ENCODE peak calls at places on chromosomes 11 and 22, in nine cellular contexts. B is uterus; R is upper lobe of right lung; E is CD8-positive, alpha-beta T cell; P is PC-3; N is left lung; F is prostate gland; O is CD4-positive, alpha-beta memory T cell; L is pancreas. A is an unnamed sample. For H3K4me1, the result is how much of the 10 kb centered on the place peaks cover.

GRCh38 chr11:36149538-36150242 is 139.5 kb downstream of the COMMD9 start:
- DNase-seq in P (peak), F (peak), E (no peak), O (no peak), B (peak), R (no peak), N (peak), L (no peak), A (peak)

GRCh38 chr11:82802710-82803109 is 69.0 kb upstream of the FAM181B start:
- DNase-seq in L (no peak), F (no peak), E (no peak), R (no peak), P (no peak), N (no peak), B (no peak), O (no peak), A (no peak)

GRCh38 chr11:121555172-121555571 is 102.4 kb upstream of the SORL1-AS1 start:
- DNase-seq in R (no peak), N (no peak), O (no peak), B (no peak), E (no peak), P (no peak), L (no peak), F (no peak), A (no peak)

GRCh38 chr22:36252754-36253522 is at the start of gene APOL1:
- DNase-seq in R (peak), O (peak), P (no peak), E (no peak), N (no peak), L (no peak), F (peak), B (peak), A (no peak)

GRCh38 chr22:46008291-46008690 is 31.3 kb upstream of the WNT7B start:
- DNase-seq in E (no peak), N (no peak), P (no peak), R (peak), O (no peak), F (no peak), L (no peak), B (no peak), A (no peak)

GRCh38 chr22:30044369-30044768 is 35.9 kb upstream of the HORMAD2 start:
- DNase-seq in P (peak), N (peak), O (no peak), F (no peak), R (no peak), E (no peak), B (no peak), L (no peak), A (peak)

GRCh38 chr11:103545551-103545950 is 436.3 kb downstream of the DYNC2H1 start:
- DNase-seq in L (no peak), F (no peak), P (no peak), B (no peak), O (no peak), E (no peak), R (no peak), N (no peak), A (no peak)

GRCh38 chr11:58574851-58575250 is 805 bp downstream of the LPXN start:
- DNase-seq in O (no peak), R (no peak), E (no peak), B (no peak), L (no peak), F (no peak), N (no peak), P (peak), A (no peak)

GRCh38 chr11:114081641-114082414 is 22.3 kb downstream of the ZBTB16 start:
- DNase-seq in P (no peak), E (no peak), R (no peak), O (no peak), F (no peak), B (peak), L (no peak), N (no peak), A (no peak)

GRCh38 chr11:79369094-79369493 is 71.7 kb downstream of the TENM4 start:
- DNase-seq in L (no peak), F (no peak), N (no peak), B (no peak), R (no peak), O (no peak), E (no peak), P (no peak), A (no peak)

GRCh38 chr11:7579226-7579825 is 65.5 kb downstream of the PPFIBP2 start:
- DNase-seq in N (no peak), B (peak), L (no peak), F (no peak), E (no peak), P (no peak), O (no peak), R (no peak), A (peak)

GRCh38 chr11:8728566-8728965 is 46.0 kb downstream of the RPL27A start:
- DNase-seq in O (no peak), N (no peak), F (no peak), E (no peak), B (peak), P (peak), L (no peak), R (no peak), A (no peak)

GRCh38 chr22:42360348-42360747 is 71.9 kb downstream of the NFAM1 start:
- DNase-seq in B (no peak), P (no peak), E (no peak), L (peak), R (no peak), N (no peak), O (no peak), F (peak), A (no peak)

GRCh38 chr22:39097098-39098020 is at the start of gene APOBEC3H:
- DNase-seq in L (no peak), O (peak), P (peak), F (peak), B (peak), R (peak), E (no peak), N (peak), A (no peak)

GRCh38 chr11:14144905-14145304 is 182.4 kb downstream of the SPON1 start:
- DNase-seq in L (no peak), P (peak), F (no peak), E (no peak), B (no peak), N (no peak), R (no peak), O (no peak), A (no peak)

GRCh38 chr11:117719480-117719879 is 77.5 kb downstream of the DSCAML1 start:
- DNase-seq in N (no peak), F (no peak), L (no peak), E (no peak), P (no peak), O (no peak), B (no peak), R (no peak), A (no peak)

GRCh38 chr11:57219021-57219627 is 17.9 kb downstream of the APLNR start:
- DNase-seq in O (no peak), P (no peak), F (no peak), L (no peak), E (no peak), B (no peak), N (no peak), R (no peak), A (peak)

GRCh38 chr11:68168694-68169093 is 44.4 kb downstream of the KMT5B start:
- DNase-seq in E (no peak), R (no peak), N (no peak), P (no peak), O (no peak), L (no peak), F (no peak), B (no peak), A (no peak)

GRCh38 chr11:130706572-130706971 is 209.7 kb downstream of the SNX19 start:
- DNase-seq in R (no peak), E (no peak), N (no peak), O (no peak), B (no peak), L (no peak), P (no peak), F (no peak), A (no peak)

GRCh38 chr11:57214494-57214893 is 22.6 kb downstream of the APLNR start:
- DNase-seq in L (no peak), R (no peak), F (no peak), E (no peak), B (peak), P (peak), O (no peak), N (no peak), A (no peak)

GRCh38 chr22:23305321-23305910 is 125.1 kb downstream of the BCR start:
- DNase-seq in R (peak), P (peak), L (peak), O (no peak), E (no peak), B (peak), N (no peak), F (no peak), A (no peak)

GRCh38 chr11:102581091-102581490 is 44.0 kb downstream of the MMP20 start:
- DNase-seq in B (no peak), L (no peak), N (no peak), E (no peak), R (no peak), O (no peak), P (no peak), F (no peak), A (no peak)

GRCh38 chr11:44596541-44597276 is 31.2 kb downstream of the CD82 start:
- DNase-seq in P (no peak), L (no peak), E (peak), F (no peak), N (no peak), B (no peak), O (peak), R (no peak), A (no peak)

GRCh38 chr22:38223289-38223960 is 21.6 kb downstream of the MAFF start:
- DNase-seq in R (no peak), P (no peak), N (no peak), F (no peak), O (no peak), E (no peak), L (no peak), B (no peak), A (no peak)

GRCh38 chr11:123206671-123207421 is 11.8 kb upstream of the CLMP start:
- DNase-seq in F (no peak), L (no peak), R (no peak), E (no peak), B (peak), O (no peak), N (no peak), P (no peak), A (no peak)

GRCh38 chr22:21447694-21448402 is 19.3 kb upstream of the TMEM191C start:
- DNase-seq in E (no peak), P (no peak), L (peak), N (no peak), O (no peak), F (peak), R (peak), B (peak), A (no peak)

DNA sequence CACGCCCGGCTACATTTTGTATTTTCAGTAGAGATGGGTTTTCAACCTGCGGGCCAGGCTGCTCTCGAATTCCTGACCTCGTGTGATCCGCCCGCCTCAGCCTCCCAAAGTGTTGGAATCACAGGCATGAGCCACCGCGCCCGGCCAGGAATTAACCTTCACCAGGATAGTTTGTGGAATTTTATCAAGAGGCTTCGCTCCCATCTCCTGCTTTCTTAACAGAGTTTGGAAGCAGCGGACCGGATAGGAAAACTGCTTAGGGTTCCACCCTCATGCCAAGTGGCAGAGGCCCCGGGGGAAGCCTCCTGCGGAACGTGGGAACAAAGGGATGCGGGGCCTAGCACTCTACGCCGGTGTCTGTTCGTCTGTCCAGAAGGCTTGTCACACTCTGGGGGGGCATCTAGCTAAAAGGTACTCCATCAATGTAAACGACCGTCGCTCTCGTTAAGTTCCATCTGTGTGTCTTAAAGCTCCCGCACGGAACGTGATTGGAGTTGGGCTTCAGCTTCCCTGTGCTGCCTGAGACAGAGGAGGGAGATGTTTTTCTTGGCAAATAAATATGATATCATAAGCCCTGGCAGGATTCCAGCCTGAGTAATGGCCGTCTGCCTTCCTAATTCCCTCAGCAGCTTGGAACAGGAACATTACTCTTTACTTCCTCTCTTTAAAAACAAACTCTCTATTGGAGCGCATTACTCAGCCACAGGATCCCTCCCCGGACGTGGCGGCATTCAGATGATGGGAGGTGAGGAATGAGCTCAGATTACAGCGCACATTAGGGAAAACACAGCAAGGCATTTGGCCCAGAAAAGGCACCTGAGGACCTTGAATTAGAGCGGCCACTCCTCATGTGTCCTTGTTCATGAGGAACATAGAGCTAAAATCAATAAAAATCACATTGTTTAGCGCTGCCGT is 230.2 kb downstream of the ST3GAL4 start:
- DNase-seq in P (peak), N (peak), O (no peak), R (no peak), B (peak), F (peak), L (peak), E (no peak), A (peak)
- H3K27ac ChIP-seq in P (no peak), N (peak), O (no peak), R (peak), B (peak), F (no peak), L (peak), E (no peak), A (peak)

GRCh38 chr11:73272680-73273038 is 521 bp downstream of the P2RY6 start:
- DNase-seq in E (no peak), O (no peak), B (no peak), R (no peak), F (no peak), L (no peak), N (no peak), P (no peak), A (no peak)
- H3K4me1 ChIP-seq in E (under half), O (under half), B (under half), R (under half), F (under half), L (under half), N (under half), P (under half), A (under half)

DNA sequence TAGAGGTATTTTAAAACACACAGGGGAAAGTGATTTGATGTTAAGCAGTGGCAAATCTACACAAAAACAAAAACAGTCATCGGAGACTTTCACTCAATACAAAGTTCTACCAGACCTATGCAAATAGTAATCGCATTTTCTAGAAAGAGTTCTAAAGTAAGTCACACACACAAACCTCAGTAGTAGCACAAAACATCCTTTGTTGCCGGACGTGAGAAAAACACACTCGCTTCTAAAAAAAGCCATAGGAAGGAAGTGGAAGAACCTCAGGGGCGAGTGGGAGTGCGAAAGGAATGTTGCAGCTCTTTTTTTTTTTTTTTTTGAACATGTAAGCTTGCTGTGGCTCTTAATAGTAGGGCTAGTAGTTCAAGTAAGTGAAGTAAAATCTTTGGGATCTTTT is 88.9 kb downstream of the MAML2 start:
- DNase-seq in N (no peak), R (no peak), P (no peak), O (peak), F (no peak), E (no peak), L (no peak), B (no peak), A (no peak)
- H3K27ac ChIP-seq in N (peak), R (peak), P (no peak), O (peak), F (no peak), E (peak), L (peak), B (peak), A (peak)

DNA sequence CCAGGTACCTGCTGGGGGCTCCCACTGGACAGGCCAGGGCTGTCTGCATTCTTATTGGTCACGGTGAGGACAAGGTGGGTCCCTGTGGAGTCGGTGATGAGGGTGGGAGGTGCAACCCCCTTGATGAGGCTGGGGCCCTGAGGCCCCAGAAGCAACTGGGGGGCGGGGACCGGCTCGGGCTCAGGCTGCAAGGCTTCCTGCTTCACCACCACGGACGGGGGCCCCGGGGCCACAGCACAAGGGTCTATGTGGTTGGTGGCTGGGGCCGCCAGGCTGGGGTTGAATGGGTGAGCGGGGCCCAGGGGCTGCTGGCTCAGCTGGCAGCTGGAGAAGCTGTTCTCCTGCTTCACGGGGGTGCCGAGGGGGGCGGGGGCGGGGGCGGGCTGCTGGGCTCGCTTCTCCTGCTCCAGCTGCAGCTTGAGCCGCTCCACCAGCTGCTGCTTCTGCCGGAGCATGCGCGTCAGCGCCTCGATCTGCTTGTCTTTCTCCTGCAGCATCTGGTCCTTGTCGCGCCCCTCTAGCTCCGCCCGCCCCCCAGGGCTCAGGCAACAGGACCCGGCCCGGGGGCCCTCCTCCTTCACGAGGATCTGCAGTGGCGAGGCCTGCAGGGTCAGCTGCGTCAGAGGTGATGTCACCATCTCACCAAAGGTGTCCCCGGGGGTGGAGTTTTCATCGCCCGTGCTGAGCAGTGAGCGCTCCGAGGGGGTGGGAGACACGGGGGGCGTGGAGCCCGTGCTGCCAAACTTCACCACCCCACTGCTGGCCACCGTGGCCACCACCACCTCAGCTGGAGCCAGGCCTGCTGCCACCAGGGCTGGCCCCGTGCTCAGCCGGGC is 48.2 kb downstream of the SGSM3 start:
- DNase-seq in P (no peak), F (no peak), N (no peak), O (no peak), E (no peak), L (peak), B (no peak), R (no peak), A (no peak)
- H3K4me1 ChIP-seq in P (under half), F (under half), N (under half), O (under half), E (under half), L (under half), B (under half), R (under half), A (under half)